ENCODE peak calls at places on chromosomes 12 and 14, in seven cellular contexts. X is AG04450, T is type B pancreatic cell, P is astrocyte of the spinal cord, C is GM12865, J is heart left ventricle, D is neural crest cell. F is an unnamed sample.

GRCh38 chr12:71124833-71125460 is 32.9 kb downstream of the TSPAN8 start:
- DNase-seq in D (no peak), J (no peak), C (no peak), X (no peak), T (no peak), P (no peak), F (no peak)

GRCh38 chr14:26206640-26207039 is 391.2 kb downstream of the NOVA1 start:
- DNase-seq in P (no peak), C (no peak), J (no peak), D (no peak), T (no peak), X (no peak), F (no peak)

GRCh38 chr12:24803406-24804245 is 145.3 kb downstream of the BCAT1 start:
- DNase-seq in T (no peak), X (no peak), D (no peak), P (no peak), J (no peak), C (no peak), F (no peak)

GRCh38 chr14:51342226-51342625 is 102.2 kb downstream of the TMX1 start:
- DNase-seq in J (no peak), T (no peak), X (no peak), D (no peak), C (no peak), P (peak), F (no peak)

GRCh38 chr12:1594045-1594294 is 411 bp downstream of the FBXL14 start:
- DNase-seq in D (no peak), X (no peak), P (peak), J (peak), C (peak), T (no peak), F (no peak)

GRCh38 chr14:50225067-50225973 is 6.1 kb downstream of the SOS2 start:
- DNase-seq in X (peak), P (peak), J (no peak), T (no peak), D (no peak), C (no peak), F (peak)

GRCh38 chr12:51529586-51529985 is 61.4 kb upstream of the SCN8A start:
- DNase-seq in C (no peak), D (no peak), P (no peak), X (no peak), T (no peak), J (no peak), F (no peak)

GRCh38 chr12:28265435-28266042 is 75.3 kb downstream of the CCDC91 start:
- DNase-seq in P (no peak), D (no peak), T (no peak), J (no peak), X (no peak), C (no peak), F (no peak)

GRCh38 chr12:15212877-15213276 is 8.3 kb downstream of the RERG start:
- DNase-seq in C (no peak), X (no peak), J (no peak), T (no peak), D (no peak), P (no peak), F (no peak)

GRCh38 chr12:1698638-1699214 is 7.9 kb downstream of the ADIPOR2 start:
- DNase-seq in T (no peak), C (no peak), J (no peak), P (no peak), X (no peak), D (no peak), F (no peak)

GRCh38 chr12:104303538-104304151 is at the start of gene EID3:
- DNase-seq in P (peak), J (peak), T (peak), X (no peak), C (peak), D (peak), F (no peak)

GRCh38 chr14:75132374-75133086 is 5.7 kb upstream of the NEK9 start:
- DNase-seq in T (no peak), J (no peak), D (peak), C (peak), P (peak), X (no peak), F (no peak)

GRCh38 chr14:103243764-103244737 is 90.0 kb upstream of the EIF5 start:
- DNase-seq in T (no peak), C (no peak), X (no peak), J (no peak), P (no peak), D (no peak), F (no peak)

GRCh38 chr12:69475237-69475984 is 5.2 kb downstream of the FRS2 start:
- DNase-seq in J (no peak), D (no peak), T (no peak), X (no peak), C (no peak), P (peak), F (no peak)

GRCh38 chr14:71021347-71022014 is 114.2 kb downstream of the PCNX1 start:
- DNase-seq in C (no peak), J (no peak), T (no peak), D (no peak), P (peak), X (peak), F (peak)

GRCh38 chr12:22719745-22720144 is 94.8 kb downstream of the ETNK1 start:
- DNase-seq in P (no peak), T (no peak), X (no peak), J (no peak), D (no peak), C (no peak), F (no peak)

GRCh38 chr14:50622978-50623377 is 45.1 kb downstream of the SAV1 start:
- DNase-seq in C (no peak), X (no peak), D (no peak), T (no peak), J (no peak), P (no peak), F (no peak)

GRCh38 chr12:111453071-111453989 is 47.6 kb downstream of the SH2B3 start:
- DNase-seq in X (no peak), J (no peak), T (peak), P (no peak), D (no peak), C (no peak), F (no peak)

GRCh38 chr12:19428261-19428660 is 11.0 kb upstream of the AEBP2 start:
- DNase-seq in P (no peak), J (no peak), X (no peak), C (no peak), T (peak), D (no peak), F (no peak)

GRCh38 chr12:113609692-113610469 is 138.2 kb upstream of the LHX5 start:
- DNase-seq in C (no peak), D (no peak), T (no peak), X (no peak), J (no peak), P (no peak), F (no peak)

GRCh38 chr12:65876898-65877721 is 52.8 kb downstream of the HMGA2 start:
- DNase-seq in P (peak), C (peak), X (no peak), J (no peak), T (no peak), D (no peak), F (no peak)

GRCh38 chr14:69956970-69957369 is 77.8 kb downstream of the SMOC1 start:
- DNase-seq in J (no peak), T (no peak), C (no peak), D (no peak), X (no peak), P (no peak), F (no peak)

DNA sequence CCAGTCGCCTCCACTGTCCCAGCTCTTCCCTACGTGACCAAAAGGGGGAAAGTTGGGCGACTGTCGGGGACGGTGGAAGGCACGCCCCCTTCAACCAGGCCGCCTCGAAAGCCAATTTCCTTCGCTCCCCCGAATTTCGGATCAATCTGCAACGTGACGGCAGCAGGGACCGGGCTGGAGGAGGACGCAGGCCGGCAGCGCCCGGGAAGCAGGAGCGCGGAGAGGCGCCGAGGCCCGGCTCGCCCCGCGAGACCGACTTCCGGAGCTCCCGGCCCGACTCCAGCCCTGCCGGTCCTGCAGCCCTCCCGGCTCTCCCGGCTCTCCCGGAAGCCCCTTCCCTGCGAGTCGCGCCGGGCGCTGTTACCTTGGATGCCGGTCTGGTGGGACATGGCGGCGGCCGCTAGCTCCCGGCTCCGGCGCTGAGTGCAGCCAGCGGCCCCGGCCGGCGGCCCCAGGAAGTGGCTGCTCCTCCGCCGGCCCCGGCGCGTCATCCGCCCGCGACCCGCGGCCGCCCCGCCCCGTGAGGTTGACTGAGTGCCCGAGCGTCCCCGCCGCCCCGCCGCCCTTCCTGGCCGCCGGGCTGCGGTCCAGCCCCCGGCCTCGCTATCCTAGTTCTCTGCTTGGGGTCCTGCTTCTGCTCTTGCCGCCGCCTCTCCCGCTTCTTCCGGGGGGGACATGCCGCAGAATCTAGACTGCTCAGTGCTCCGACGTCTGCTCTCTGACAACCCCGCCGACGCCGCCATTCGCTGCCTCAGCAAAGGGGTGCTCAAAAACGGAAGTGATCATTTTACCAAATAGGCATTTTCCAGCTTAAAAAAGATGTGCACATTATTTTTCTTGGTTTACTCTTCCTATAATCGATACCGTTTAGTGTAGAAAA is at the start of gene TWF1:
- DNase-seq in D (peak), P (peak), J (peak), X (no peak), C (peak), T (peak), F (no peak)
- TF ChIP-seq CTCF in D (peak), P (peak), J (no peak), X (peak), C (peak), T (peak), F (peak)

GRCh38 chr12:6335451-6336078 is 6.3 kb downstream of the TNFRSF1A start:
- DNase-seq in D (peak), T (no peak), C (peak), P (peak), J (peak), X (peak), F (no peak)
- TF ChIP-seq CTCF in D (peak), T (peak), C (peak), P (peak), J (peak), X (peak), F (peak)

GRCh38 chr12:74747305-74747704 is 209.7 kb downstream of the ATXN7L3B start:
- DNase-seq in D (no peak), C (no peak), P (peak), J (no peak), X (no peak), T (no peak), F (peak)
- TF ChIP-seq CTCF in D (peak), C (no peak), P (peak), J (no peak), X (peak), T (peak), F (peak)

GRCh38 chr14:99980299-99980698 is 84.9 kb upstream of the EVL start:
- DNase-seq in P (no peak), J (no peak), T (no peak), D (no peak), C (no peak), X (no peak), F (no peak)

GRCh38 chr14:99983251-99984012 is 81.8 kb upstream of the EVL start:
- DNase-seq in T (no peak), D (no peak), J (no peak), P (no peak), X (no peak), C (no peak), F (no peak)

GRCh38 chr14:99981806-99982205 is 83.4 kb upstream of the EVL start:
- DNase-seq in X (no peak), T (no peak), J (no peak), P (no peak), C (no peak), D (no peak), F (no peak)

GRCh38 chr14:99986416-99986815 is 78.8 kb upstream of the EVL start:
- DNase-seq in J (no peak), X (no peak), D (no peak), T (no peak), P (no peak), C (no peak), F (peak)

DNA sequence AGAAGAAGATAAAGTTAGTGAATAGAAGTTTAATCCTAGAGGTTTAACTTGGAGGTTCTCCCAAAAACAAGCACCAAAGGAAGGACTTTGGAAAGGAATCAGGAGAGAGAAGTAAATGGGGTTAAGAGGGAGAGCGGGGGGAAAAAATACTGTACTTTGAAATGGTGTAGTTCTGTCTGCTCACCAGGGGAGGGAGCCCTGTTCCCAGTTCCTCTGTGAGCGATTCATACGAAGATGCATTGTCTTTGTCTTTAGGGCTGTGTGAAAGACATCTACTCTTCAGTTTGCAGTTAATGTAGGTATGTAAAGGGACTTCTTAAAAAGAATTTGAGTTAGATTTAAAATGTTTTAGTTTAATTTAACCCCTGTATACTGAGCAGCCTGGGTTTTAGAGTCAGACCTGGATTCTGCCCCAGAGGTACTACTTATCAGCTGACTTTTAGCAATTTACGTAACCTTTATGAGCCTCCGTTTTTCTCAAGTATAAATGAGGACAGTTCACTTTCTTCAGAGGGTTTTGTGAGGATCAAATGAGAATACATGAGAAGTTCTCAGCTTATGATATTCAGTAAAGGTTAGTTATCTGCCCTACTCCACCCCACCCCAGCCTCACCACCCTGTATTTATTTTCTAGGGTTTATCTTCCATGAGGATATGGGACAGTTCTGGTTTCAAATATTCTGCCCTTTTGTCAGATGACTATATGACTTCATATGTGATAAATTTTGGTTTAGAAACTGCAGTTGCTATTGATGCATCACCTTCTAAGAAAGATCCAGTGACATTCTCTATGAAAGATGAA is 82.6 kb upstream of the EVL start:
- DNase-seq in J (no peak), T (no peak), D (peak), P (peak), X (peak), C (peak), F (no peak)
- TF ChIP-seq CTCF in J (peak), T (peak), D (peak), P (peak), X (peak), C (peak), F (peak)

DNA sequence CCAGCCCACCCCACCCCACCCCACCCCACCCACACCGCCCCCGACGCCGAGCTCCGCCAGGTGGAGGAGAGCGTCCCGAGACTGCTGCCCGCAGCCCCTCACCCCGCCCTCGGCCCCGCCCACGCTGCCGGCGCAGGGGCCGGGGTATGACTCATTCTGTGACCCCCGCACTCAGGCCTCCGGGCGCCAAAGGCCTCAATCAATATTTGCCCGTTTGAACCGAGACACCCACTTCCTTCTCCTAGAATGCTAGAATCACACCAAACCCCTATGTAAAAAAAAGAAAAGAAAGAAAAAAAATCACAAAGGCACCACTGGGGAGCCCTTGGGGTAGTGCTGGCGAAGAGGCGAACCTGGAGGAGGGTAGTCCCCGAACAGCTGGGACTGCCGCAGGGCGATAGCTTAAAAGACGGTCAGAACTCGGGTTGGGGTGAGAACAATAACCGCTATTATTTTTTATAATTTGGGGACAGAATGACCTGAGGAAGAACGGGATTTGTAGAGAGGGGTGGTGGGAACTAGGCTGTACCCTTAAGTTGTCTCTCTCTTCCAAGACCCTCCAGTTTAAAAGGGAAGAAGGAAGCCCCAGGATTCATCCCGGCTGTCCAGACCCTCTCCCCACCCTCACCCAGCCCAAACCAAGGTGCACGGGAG is 894 bp downstream of the KRT8 start:
- DNase-seq in T (peak), P (peak), D (peak), C (peak), X (no peak), J (peak), F (no peak)
- TF ChIP-seq CTCF in T (peak), P (no peak), D (no peak), C (no peak), X (no peak), J (no peak), F (no peak)

GRCh38 chr12:26853303-26854027 is 20.5 kb upstream of the ITPR2 start:
- DNase-seq in P (peak), C (peak), J (peak), D (peak), T (no peak), X (no peak), F (no peak)

GRCh38 chr12:26857465-26858176 is 24.6 kb upstream of the ITPR2 start:
- DNase-seq in J (no peak), T (no peak), X (no peak), D (no peak), P (no peak), C (no peak), F (no peak)

GRCh38 chr12:26848156-26848825 is 15.3 kb upstream of the ITPR2 start:
- DNase-seq in J (no peak), X (no peak), T (no peak), D (no peak), P (no peak), C (no peak), F (no peak)

GRCh38 chr12:26855337-26856089 is 22.5 kb upstream of the ITPR2 start:
- DNase-seq in J (no peak), T (no peak), C (no peak), D (no peak), P (no peak), X (no peak), F (no peak)

DNA sequence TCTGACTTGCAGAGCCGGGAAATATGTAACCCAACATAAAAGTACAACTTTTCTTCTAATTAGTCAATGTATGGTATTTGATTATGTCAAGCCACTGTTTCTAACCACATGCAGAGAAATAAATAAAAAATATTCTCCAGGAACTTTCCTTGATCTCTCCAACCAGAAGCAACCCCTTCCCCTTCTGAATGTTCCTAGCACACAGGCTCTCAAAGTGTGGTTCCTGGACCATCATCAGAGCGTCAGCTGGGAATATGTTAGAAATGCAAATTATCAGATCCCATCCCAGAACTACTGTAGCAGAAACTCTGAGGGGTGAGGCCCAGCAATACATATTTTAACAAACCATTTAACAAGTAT is 21.0 kb upstream of the ITPR2 start:
- DNase-seq in C (no peak), X (no peak), D (no peak), T (no peak), P (no peak), J (no peak), F (no peak)
- TF ChIP-seq CTCF in C (no peak), X (no peak), D (no peak), T (no peak), P (no peak), J (no peak), F (no peak)

GRCh38 chr14:30608533-30609006 is 13.5 kb upstream of the SCFD1 start:
- DNase-seq in D (no peak), X (no peak), C (no peak), P (peak), T (no peak), J (no peak), F (no peak)

GRCh38 chr14:30607156-30607780 is 14.9 kb upstream of the SCFD1 start:
- DNase-seq in X (no peak), J (no peak), C (no peak), D (no peak), T (no peak), P (peak), F (no peak)

GRCh38 chr14:30614155-30614554 is 8.0 kb upstream of the SCFD1 start:
- DNase-seq in J (no peak), X (no peak), T (no peak), D (no peak), C (no peak), P (no peak), F (no peak)

DNA sequence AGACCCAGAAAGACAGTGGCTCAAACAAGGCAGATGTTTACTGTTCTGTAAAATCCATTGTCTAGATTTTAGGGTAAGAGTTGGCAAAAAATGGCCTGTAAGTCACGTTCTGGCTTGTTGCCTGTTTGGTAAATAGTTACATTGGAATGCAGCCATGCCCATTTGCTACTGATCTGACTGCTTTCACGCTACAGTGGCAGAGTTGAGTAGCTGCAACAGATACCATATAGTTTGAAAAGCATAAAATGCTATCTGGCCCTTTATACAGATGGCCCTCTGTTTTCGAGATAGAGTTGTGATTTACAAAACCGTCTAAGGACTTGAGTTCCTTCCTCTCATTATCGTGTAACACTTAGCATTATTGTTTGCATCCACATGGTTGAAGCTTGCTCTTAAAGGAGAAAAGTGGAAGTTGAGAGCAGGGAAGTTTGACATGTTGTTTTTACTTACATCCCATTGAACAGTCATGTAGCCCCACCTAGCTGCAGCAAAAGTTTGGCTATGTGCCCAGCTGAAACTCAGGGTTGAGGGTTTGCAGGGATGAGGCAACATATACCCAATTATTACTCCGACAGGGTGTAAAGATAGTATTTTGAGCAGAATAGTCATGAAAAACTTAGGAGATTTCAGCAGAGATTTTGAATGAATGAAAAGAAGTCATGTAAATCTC is 11.3 kb upstream of the SCFD1 start:
- DNase-seq in P (peak), C (peak), J (peak), X (peak), T (no peak), D (no peak), F (no peak)
- TF ChIP-seq CTCF in P (peak), C (no peak), J (no peak), X (peak), T (peak), D (no peak), F (no peak)